ENCODE peak calls at places on chromosomes 13 and 19, in seven cellular contexts. L, F, A, B, K, R and G are unnamed samples.

GRCh38 chr13:107721436-107721835 is 493.9 kb downstream of the LIG4 start:
- DNase-seq in L (no peak), F (no peak), A (no peak), B (no peak), K (no peak), R (no peak), G (no peak)

GRCh38 chr13:40438999-40439797 is 227.2 kb downstream of the FOXO1 start:
- DNase-seq in L (no peak), F (no peak), A (no peak), B (no peak), K (peak; percentile 74), R (no peak), G (no peak)

GRCh38 chr13:28137556-28137955 is 789 bp upstream of the PAN3 start:
- DNase-seq in L (no peak), F (no peak), A (no peak), B (no peak), K (peak; percentile 21), R (no peak), G (no peak)

GRCh38 chr13:79581870-79582315 is 100.9 kb downstream of the NDFIP2 start:
- DNase-seq in L (peak; percentile 23), F (no peak), A (peak; percentile 3), B (no peak), K (peak; percentile 75), R (peak; percentile 18), G (no peak)

GRCh38 chr19:2578391-2578826 is 102.5 kb downstream of the GADD45B start:
- DNase-seq in L (no peak), F (no peak), A (peak; percentile 49), B (no peak), K (peak; percentile 71), R (no peak), G (no peak)

GRCh38 chr13:40490086-40490723 is 176.2 kb downstream of the FOXO1 start:
- DNase-seq in L (no peak), F (no peak), A (no peak), B (no peak), K (no peak), R (no peak), G (peak; percentile 67)

GRCh38 chr13:26619321-26619720 is 61.8 kb downstream of the WASF3 start:
- DNase-seq in L (no peak), F (no peak), A (peak; percentile 91), B (no peak), K (peak; percentile 54), R (no peak), G (no peak)

GRCh38 chr19:343941-344624 is 513 bp downstream of the MIER2 start:
- DNase-seq in L (peak; percentile 30), F (peak; percentile 35), A (no peak), B (peak; percentile 38), K (peak; percentile 19), R (no peak), G (no peak)

GRCh38 chr13:23755040-23755439 is 134.2 kb downstream of the MIPEP start:
- DNase-seq in L (no peak), F (no peak), A (no peak), B (no peak), K (no peak), R (no peak), G (no peak)

GRCh38 chr13:39895254-39895653 is 239.8 kb downstream of the COG6 start:
- DNase-seq in L (no peak), F (no peak), A (no peak), B (no peak), K (peak; percentile 82), R (no peak), G (no peak)

GRCh38 chr13:88461272-88462009 is 790.3 kb downstream of the SLITRK5 start:
- DNase-seq in L (no peak), F (no peak), A (no peak), B (no peak), K (no peak), R (no peak), G (no peak)

GRCh38 chr13:43261018-43261417 is 237.6 kb downstream of the DNAJC15 start:
- DNase-seq in L (no peak), F (no peak), A (peak; percentile 90), B (no peak), K (peak; percentile 30), R (no peak), G (no peak)

GRCh38 chr13:80973721-80974120 is 632.8 kb upstream of the SPRY2 start:
- DNase-seq in L (no peak), F (no peak), A (no peak), B (no peak), K (no peak), R (no peak), G (no peak)

GRCh38 chr19:3692141-3693029 is 7.9 kb downstream of the PIP5K1C start:
- DNase-seq in L (no peak), F (peak; percentile 52), A (no peak), B (no peak), K (no peak), R (no peak), G (peak; percentile 58)

GRCh38 chr19:1257475-1258160 is 9.2 kb downstream of the MIDN start:
- DNase-seq in L (no peak), F (no peak), A (no peak), B (no peak), K (no peak), R (no peak), G (no peak)

DNA sequence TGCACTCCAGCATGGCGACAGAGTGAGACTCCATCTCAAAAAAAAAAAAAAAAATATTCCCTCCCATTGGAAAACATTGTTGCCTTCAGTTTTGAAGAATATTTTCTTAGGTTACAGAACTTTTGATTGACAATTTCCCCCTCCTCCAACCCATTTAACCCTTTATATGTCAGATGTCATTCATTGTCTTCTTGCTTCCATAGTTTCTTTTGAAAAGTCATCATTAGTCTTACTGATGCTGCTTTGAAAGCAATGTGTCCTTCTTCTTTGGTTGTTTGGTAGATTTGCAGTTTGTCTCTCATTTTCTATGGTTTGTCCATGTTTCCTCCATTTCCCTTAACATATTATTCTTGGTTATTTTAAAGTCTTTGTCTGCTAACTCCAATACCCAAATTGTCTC is 25.4 kb downstream of the ZNF558 start:
- DNase-seq in L (no peak), F (no peak), A (no peak), B (no peak), K (no peak), R (no peak), G (no peak)
- H3K9me3 ChIP-seq in L (peaks cover 77% of the 10 kb centered on the region), F (peaks cover 51% of the 10 kb centered on the region), A (peaks cover 53% of the 10 kb centered on the region), B (peaks cover 27% of the 10 kb centered on the region), K (no peaks in the 10 kb centered on the region), R (peaks cover 72% of the 10 kb centered on the region), G (peaks cover 37% of the 10 kb centered on the region)

GRCh38 chr19:17831419-17831888 is 10.1 kb upstream of the INSL3 start:
- DNase-seq in L (no peak), F (no peak), A (no peak), B (no peak), K (no peak), R (no peak), G (no peak)

GRCh38 chr19:17834350-17835181 is 13.2 kb downstream of the JAK3 start:
- DNase-seq in L (no peak), F (no peak), A (no peak), B (no peak), K (no peak), R (no peak), G (no peak)

GRCh38 chr19:17829855-17830566 is 8.7 kb upstream of the INSL3 start:
- DNase-seq in L (no peak), F (no peak), A (peak; percentile 8), B (peak; percentile 88), K (peak; percentile 31), R (no peak), G (no peak)

GRCh38 chr19:17830567-17831418 is 9.5 kb upstream of the INSL3 start:
- DNase-seq in L (peak; percentile 42), F (peak; percentile 52), A (peak; percentile 67), B (peak; percentile 95), K (peak; percentile 67), R (peak; percentile 36), G (no peak)

GRCh38 chr19:17832443-17833208 is 11.3 kb upstream of the INSL3 start:
- DNase-seq in L (no peak), F (no peak), A (no peak), B (no peak), K (no peak), R (no peak), G (no peak)
- TF ChIP-seq CTCF in L (no peak), F (no peak), A (no peak), B (no peak), K (no peak), R (no peak), G (no peak)

DNA sequence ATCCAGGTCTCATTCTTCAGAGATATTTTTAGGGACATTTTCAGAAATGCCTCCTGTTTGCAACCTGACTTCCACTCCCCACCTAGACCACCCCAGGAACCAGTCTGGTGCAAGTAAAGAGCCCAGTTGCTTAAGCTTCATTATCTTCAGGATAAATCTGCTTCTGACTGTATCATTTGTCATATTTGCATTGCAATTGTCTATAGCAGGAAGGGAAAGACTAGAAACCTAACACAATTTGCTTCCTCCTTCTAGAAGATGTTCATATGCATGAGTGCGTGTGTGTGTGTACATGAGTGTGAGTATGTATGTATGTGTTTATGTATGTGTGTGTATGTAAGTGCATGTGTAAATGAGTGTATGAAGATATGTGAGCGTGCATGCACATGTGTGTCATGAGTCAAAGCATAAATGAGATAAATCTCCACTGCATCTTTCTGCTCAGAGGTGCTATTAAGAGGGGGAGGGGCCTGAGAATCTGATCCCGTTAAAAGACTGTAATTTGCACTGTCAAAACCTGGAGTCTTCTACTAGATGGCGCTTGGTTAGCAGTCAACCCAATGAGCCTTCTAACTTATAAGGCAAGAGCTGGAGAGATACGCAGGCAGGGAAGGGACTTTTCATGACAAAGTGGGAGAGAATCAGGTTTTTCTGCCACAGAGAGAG is 178.8 kb upstream of the KL start:
- DNase-seq in L (no peak), F (no peak), A (no peak), B (no peak), K (no peak), R (no peak), G (no peak)
- H3K9me3 ChIP-seq in L (peaks cover 14% of the 10 kb centered on the region), F (no peaks in the 10 kb centered on the region), A (peaks cover 3% of the 10 kb centered on the region), B (peaks cover 3% of the 10 kb centered on the region), K (no peaks in the 10 kb centered on the region), R (no peaks in the 10 kb centered on the region), G (no peaks in the 10 kb centered on the region)

DNA sequence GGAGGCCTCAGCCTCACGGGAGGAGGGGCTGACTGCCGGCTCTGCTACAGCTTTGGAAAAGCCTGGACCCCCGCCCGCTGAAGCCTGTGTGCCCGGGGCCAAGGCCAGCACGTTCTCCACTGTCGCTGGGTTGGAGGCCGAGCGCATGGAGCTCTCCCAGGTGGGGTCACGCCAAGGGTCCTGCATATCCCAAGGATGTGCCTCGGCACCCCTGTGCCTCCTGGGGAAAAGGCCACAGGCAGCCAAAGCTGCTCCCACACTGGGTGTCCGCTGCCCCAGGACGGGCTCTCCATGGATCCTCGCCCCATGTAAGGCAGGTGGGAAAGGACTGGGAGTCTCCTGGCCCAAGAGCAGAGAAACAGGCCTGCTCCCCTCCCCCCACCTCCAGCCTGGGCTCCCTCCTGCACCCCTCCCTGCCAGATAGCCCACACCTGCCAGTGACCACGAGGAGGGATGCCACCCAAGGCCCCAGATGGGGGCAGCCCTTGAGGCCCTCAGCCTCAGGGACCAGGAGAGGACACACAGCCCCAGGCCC is 64.0 kb downstream of the MLLT1 start:
- DNase-seq in L (no peak), F (no peak), A (no peak), B (peak; percentile 45), K (no peak), R (no peak), G (no peak)
- TF ChIP-seq CTCF in L (no peak), F (no peak), A (no peak), B (no peak), K (no peak), R (no peak), G (no peak)

GRCh38 chr19:28154077-28154476 is 1058.9 kb downstream of the UQCRFS1 start:
- DNase-seq in L (no peak), F (no peak), A (no peak), B (no peak), K (no peak), R (no peak), G (no peak)

GRCh38 chr19:28150129-28150528 is 1062.8 kb downstream of the UQCRFS1 start:
- DNase-seq in L (no peak), F (no peak), A (no peak), B (no peak), K (no peak), R (no peak), G (no peak)

GRCh38 chr19:28148554-28148953 is 1064.4 kb downstream of the UQCRFS1 start:
- DNase-seq in L (no peak), F (no peak), A (no peak), B (no peak), K (no peak), R (no peak), G (no peak)
- H3K9me3 ChIP-seq in L (no peaks in the 10 kb centered on the region), F (no peaks in the 10 kb centered on the region), A (peaks cover 38% of the 10 kb centered on the region), B (no peaks in the 10 kb centered on the region), K (no peaks in the 10 kb centered on the region), R (no peaks in the 10 kb centered on the region), G (no peaks in the 10 kb centered on the region)